ENCODE peak calls at places on chromosomes 16 and 17, in six cellular contexts. P, R, E, I, A and H are unnamed samples.

GRCh38 chr16:85286970-85287814 is 174.9 kb upstream of the CIBAR2 start:
- DNase-seq in P (no peak), R (no peak), E (no peak), I (peak; percentile 93), A (peak; percentile 77), H (peak; percentile 92)

GRCh38 chr16:72241930-72242329 is 70.0 kb upstream of the PMFBP1 start:
- DNase-seq in P (peak; percentile 52), R (peak; percentile 7), E (no peak), I (peak; percentile 52), A (no peak), H (peak; percentile 34)

GRCh38 chr16:5615868-5616642 is 518.5 kb upstream of the EEF2KMT start:
- DNase-seq in P (no peak), R (no peak), E (peak; percentile 88), I (peak; percentile 84), A (peak; percentile 60), H (peak; percentile 80)

GRCh38 chr17:77528516-77529327 is 388.0 kb downstream of the SEC14L1 start:
- DNase-seq in P (no peak), R (no peak), E (peak; percentile 83), I (peak; percentile 95), A (no peak), H (peak; percentile 81)

GRCh38 chr17:4124994-4125393 is 17.8 kb downstream of the ZZEF1 start:
- DNase-seq in P (no peak), R (no peak), E (no peak), I (no peak), A (no peak), H (no peak)

GRCh38 chr17:79427621-79428539 is 183.0 kb downstream of the RBFOX3 start:
- DNase-seq in P (no peak), R (no peak), E (no peak), I (no peak), A (no peak), H (no peak)

GRCh38 chr17:80428796-80429195 is 13.8 kb downstream of the ENDOV start:
- DNase-seq in P (no peak), R (no peak), E (no peak), I (no peak), A (no peak), H (no peak)

GRCh38 chr16:49696414-49697101 is 159.4 kb downstream of the ZNF423 start:
- DNase-seq in P (no peak), R (no peak), E (peak; percentile 82), I (peak; percentile 75), A (no peak), H (peak; percentile 70)

GRCh38 chr16:79628501-79628975 is 28.0 kb upstream of the MAF start:
- DNase-seq in P (peak; percentile 88), R (no peak), E (no peak), I (no peak), A (no peak), H (no peak)

GRCh38 chr16:70805787-70806186 is 4.8 kb upstream of the VAC14 start:
- DNase-seq in P (peak; percentile 39), R (no peak), E (no peak), I (no peak), A (no peak), H (no peak)

GRCh38 chr17:28551421-28552186 is 820 bp downstream of the UNC119 start:
- DNase-seq in P (peak; percentile 30), R (no peak), E (no peak), I (no peak), A (no peak), H (peak; percentile 39)

GRCh38 chr16:14608604-14609003 is 21.5 kb downstream of the PARN start:
- DNase-seq in P (no peak), R (no peak), E (no peak), I (no peak), A (peak; percentile 0), H (no peak)

GRCh38 chr16:81780350-81780749 is 1.3 kb downstream of the PLCG2 start:
- DNase-seq in P (no peak), R (no peak), E (no peak), I (no peak), A (no peak), H (no peak)

GRCh38 chr16:81778861-81779539 is at the start of gene PLCG2:
- DNase-seq in P (peak; percentile 82), R (no peak), E (peak; percentile 79), I (peak; percentile 75), A (no peak), H (peak; percentile 72)

GRCh38 chr16:81775570-81775969 is 3.5 kb upstream of the PLCG2 start:
- DNase-seq in P (no peak), R (no peak), E (no peak), I (no peak), A (no peak), H (no peak)

GRCh38 chr16:81778231-81778630 is 860 bp upstream of the PLCG2 start:
- DNase-seq in P (no peak), R (no peak), E (no peak), I (no peak), A (no peak), H (no peak)

GRCh38 chr16:81779540-81780320 is 639 bp downstream of the PLCG2 start:
- DNase-seq in P (no peak), R (no peak), E (no peak), I (no peak), A (no peak), H (peak; percentile 32)
- TF ChIP-seq CTCF in P (no peak), R (no peak), E (no peak), I (no peak), A (no peak), H (no peak)

DNA sequence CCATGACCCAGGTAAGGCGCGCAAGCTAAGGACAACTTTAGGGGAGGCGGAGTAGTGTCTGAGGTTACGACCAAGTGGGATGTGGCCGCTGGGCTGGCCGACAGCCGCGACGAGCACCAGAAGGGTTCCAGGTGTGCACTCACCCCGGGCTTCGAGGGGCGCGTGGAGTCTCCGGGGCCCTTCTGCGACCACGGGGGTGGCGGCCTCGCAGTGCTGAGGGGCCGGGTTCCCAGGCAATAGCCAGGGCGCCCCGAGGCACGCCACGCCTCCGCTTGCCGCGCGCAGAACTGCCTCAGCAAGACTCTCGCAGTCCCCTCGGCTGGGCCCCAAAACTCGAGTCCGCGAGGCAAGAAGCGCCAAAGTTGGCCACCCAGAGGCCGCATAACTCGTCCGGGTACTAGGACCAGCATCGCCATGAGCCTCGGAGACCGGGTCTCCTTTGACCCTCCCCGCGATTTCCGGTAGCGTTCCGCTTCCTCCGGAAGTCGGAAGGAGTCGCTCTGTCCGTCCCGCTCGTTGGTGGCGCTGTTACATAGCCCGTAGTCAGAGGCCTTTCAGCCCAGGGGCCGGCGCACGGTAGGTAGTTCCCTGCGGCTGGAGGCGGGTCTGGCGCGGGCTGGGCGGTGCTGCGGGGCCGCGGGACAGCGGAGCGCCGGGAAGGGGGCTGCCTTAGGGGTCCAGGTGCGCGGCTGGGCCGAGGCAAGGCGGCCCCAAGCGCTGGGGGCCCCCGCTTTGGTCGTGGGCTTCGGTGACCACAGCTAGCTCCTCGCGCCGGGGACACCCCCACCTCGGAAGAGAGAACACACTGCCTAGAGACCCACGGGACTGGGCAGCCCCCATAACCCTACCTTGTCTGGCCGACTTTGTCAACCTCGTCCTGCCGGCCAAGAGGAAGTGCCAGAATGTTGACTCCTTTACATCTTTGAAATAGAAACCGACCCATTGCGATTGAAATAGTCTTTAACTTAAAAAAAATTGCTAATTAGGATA is at the start of the genes ADPRM and SCO1:
- DNase-seq in P (peak; percentile 84), R (peak; percentile 76), E (peak; percentile 98), I (peak; percentile 95), A (peak; percentile 93), H (peak; percentile 94)
- TF ChIP-seq CTCF in P (no peak), R (peak; percentile 48), E (peak; percentile 53), I (peak; percentile 47), A (peak; percentile 18), H (no peak)

GRCh38 chr16:25390761-25391160 is 133.1 kb upstream of the ZKSCAN2 start:
- DNase-seq in P (no peak), R (no peak), E (no peak), I (no peak), A (no peak), H (no peak)

DNA sequence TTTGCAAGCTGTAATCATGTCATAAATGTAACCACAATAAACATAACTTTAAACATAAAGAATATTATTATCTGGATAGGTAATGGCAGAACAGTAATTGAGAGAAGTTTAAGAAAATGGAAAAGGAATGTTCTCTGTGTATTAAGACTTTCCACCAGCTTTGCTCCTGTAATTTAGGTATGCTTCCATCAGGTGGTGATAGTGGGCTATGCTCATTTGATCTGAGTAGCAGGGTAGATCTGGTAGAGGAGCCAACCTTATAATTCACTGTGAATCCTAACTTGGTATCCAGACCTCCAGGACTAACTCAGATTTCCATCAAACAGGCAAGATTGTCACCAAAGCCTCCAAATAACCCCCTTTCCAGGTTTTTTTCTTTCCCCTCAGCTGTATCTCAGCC is 137.9 kb upstream of the ZKSCAN2 start:
- DNase-seq in P (no peak), R (no peak), E (no peak), I (no peak), A (no peak), H (no peak)
- TF ChIP-seq CTCF in P (no peak), R (peak; percentile 44), E (peak; percentile 73), I (no peak), A (no peak), H (no peak)

DNA sequence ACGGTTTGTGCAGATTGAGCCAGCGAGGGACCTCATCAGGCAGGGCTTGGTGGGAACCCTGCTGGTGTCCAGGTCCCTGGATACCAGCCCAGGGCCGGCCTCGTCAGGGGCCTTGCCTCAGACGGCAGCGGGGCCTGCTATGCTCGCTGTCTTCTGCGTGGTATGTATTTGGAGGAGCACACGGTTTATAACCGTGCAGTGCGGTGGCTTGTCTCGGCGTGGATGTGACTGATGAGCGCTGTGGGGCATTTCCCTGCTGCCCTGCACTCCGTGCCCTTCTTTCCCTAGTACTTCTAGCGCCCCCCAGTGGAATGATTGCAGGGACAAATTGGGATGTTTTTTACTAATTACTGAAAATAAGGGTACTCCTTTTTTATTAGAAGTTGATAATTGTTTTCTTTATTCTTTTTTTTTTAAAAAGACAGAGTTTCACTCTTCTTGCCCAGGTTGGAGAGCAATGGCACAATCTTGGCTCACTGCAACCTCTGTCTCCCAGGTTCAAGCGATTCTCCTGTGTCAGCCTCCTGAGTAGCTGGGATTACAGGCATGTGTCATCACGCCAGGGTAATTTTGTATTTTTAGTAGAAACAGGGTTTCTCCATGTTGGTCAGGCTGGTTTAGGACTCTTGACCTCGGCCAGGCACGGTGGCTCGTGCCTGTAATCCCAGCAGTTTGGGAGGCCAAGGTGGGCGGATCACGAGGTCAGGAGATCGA is 15.3 kb downstream of the TBCD start:
- DNase-seq in P (peak; percentile 34), R (no peak), E (peak; percentile 77), I (peak; percentile 76), A (no peak), H (peak; percentile 65)
- TF ChIP-seq CTCF in P (peak; percentile 73), R (peak; percentile 87), E (peak; percentile 90), I (peak; percentile 85), A (peak; percentile 28), H (peak; percentile 70)

DNA sequence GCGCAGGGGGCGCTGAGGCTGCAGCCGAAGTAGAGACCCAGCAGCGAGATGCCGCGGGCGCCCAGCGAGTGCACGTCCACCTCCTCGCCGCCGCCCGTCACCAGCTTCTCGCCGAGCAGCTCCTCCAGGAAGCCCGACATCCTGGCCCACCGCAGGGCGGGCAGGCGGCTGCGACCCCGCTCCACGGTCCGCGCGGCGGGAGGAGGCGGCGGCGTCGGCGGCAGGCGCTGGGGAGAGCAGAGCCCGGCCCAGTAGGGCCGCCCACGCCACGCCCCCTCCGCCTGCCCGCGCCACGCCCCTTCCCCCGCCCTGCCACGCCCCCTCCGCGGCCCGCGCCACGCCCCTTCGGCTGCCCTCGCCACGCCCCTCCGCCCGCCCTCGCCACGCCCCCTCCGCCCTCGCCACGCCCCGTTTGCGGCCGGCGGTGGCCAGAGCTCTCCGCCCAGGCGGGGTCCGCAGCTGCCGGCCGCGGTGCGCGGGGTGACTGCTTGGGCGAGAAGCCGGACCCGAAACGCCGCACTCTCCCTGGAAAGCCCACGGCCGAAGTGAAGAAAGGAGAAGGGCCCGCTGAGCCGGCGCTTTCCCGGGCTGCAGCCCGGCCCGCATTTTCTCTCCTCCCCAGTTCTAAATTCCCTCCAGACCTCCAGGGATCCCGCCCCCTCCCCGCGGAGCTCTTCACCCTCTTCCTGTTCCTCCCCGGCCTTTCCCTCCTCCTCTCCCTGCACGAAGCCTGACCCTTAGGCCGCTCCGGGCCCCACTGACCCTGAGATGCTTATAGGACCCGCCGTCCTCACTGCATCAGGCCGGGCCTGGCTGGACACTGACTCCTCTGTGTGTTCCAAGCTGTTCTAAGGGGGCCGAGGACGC is at the start of gene NXN:
- DNase-seq in P (peak; percentile 85), R (no peak), E (peak; percentile 91), I (peak; percentile 99), A (peak; percentile 80), H (peak; percentile 95)
- TF ChIP-seq CTCF in P (peak; percentile 1), R (no peak), E (peak; percentile 22), I (peak; percentile 34), A (no peak), H (no peak)